ENCODE peak calls at places on chromosomes 5 and 9, in five cellular contexts. M is effector memory CD4-positive, alpha-beta T cell; Q is right cardiac atrium; Y is CD8-positive, alpha-beta T cell; P is CD4-positive, CD25-positive, alpha-beta regulatory T cell. I is an unnamed sample.

GRCh38 chr5:102782245-102782872 is 27.3 kb downstream of the PAM start:
- DNase-seq in Q (no peak), M (no peak), Y (no peak), P (no peak), I (no peak)

GRCh38 chr5:67896312-67896985 is 319.1 kb upstream of the PIK3R1 start:
- DNase-seq in P (no peak), Y (no peak), Q (no peak), M (no peak), I (no peak)

GRCh38 chr9:123769723-123770122 is 160.2 kb downstream of the DENND1A start:
- DNase-seq in Y (no peak), M (no peak), Q (peak; percentile 55), P (no peak), I (no peak)

GRCh38 chr5:72474117-72474915 is 32.9 kb downstream of the ZNF366 start:
- DNase-seq in P (no peak), M (no peak), Y (no peak), Q (no peak), I (no peak)

GRCh38 chr9:31259824-31260223 is 1124.6 kb upstream of the ACO1 start:
- DNase-seq in P (peak; percentile 71), Q (no peak), Y (no peak), M (no peak), I (peak; percentile 60)

GRCh38 chr5:115685966-115686691 is 60.3 kb upstream of the TMED7 start:
- DNase-seq in Q (peak; percentile 51), Y (no peak), M (no peak), P (no peak), I (no peak)

GRCh38 chr5:1118231-1118698 is 6.4 kb upstream of the SLC12A7 start:
- DNase-seq in Y (no peak), Q (peak; percentile 85), P (no peak), M (no peak), I (no peak)

GRCh38 chr5:80076131-80077101 is 41.3 kb downstream of the THBS4 start:
- DNase-seq in Q (no peak), M (no peak), P (no peak), Y (no peak), I (no peak)

GRCh38 chr9:115691097-115691496 is 462.5 kb upstream of the PAPPA start:
- DNase-seq in M (no peak), P (no peak), Q (no peak), Y (no peak), I (no peak)

GRCh38 chr9:30250872-30251271 is 2133.6 kb upstream of the ACO1 start:
- DNase-seq in P (no peak), Q (no peak), Y (no peak), M (no peak), I (no peak)

GRCh38 chr5:169450464-169450863 is 133.1 kb upstream of the SPDL1 start:
- DNase-seq in M (no peak), Y (no peak), P (no peak), Q (no peak), I (no peak)

GRCh38 chr9:18890372-18890771 is 142.6 kb downstream of the SAXO1 start:
- DNase-seq in Y (no peak), Q (no peak), P (no peak), M (no peak), I (no peak)

GRCh38 chr5:53362521-53362941 is 117.9 kb upstream of the FST start:
- DNase-seq in Q (no peak), Y (no peak), P (no peak), M (no peak), I (no peak)

GRCh38 chr5:157471709-157472108 is 11.7 kb downstream of the NIPAL4 start:
- DNase-seq in P (no peak), Q (no peak), Y (no peak), M (no peak), I (no peak)

GRCh38 chr5:132024789-132025402 is 13.4 kb upstream of the ACSL6 start:
- DNase-seq in M (no peak), Q (no peak), P (no peak), Y (no peak), I (no peak)

GRCh38 chr5:78649816-78650561 is 1.4 kb upstream of the LHFPL2 start:
- DNase-seq in Q (peak; percentile 49), Y (no peak), M (no peak), P (no peak), I (no peak)

GRCh38 chr9:132811985-132812384 is 66.1 kb downstream of the AK8 start:
- DNase-seq in M (no peak), Q (no peak), Y (no peak), P (no peak), I (no peak)

GRCh38 chr9:126146254-126147145 is 180.1 kb upstream of the MVB12B start:
- DNase-seq in Y (peak; percentile 44), M (no peak), Q (no peak), P (no peak), I (no peak)

GRCh38 chr5:125257057-125257970 is 510.9 kb upstream of the ZNF608 start:
- DNase-seq in M (no peak), P (no peak), Q (no peak), Y (no peak), I (no peak)

GRCh38 chr5:16489322-16489791 is 23.8 kb upstream of the ZNF622 start:
- DNase-seq in Q (no peak), P (peak; percentile 30), Y (no peak), M (no peak), I (no peak)

GRCh38 chr9:132324425-132324824 is 30.4 kb downstream of the SETX start:
- DNase-seq in P (no peak), M (no peak), Q (no peak), Y (no peak), I (no peak)

GRCh38 chr9:132931178-132931735 is 13.2 kb downstream of the TSC1 start:
- DNase-seq in Q (no peak), M (no peak), P (no peak), Y (no peak), I (no peak)

GRCh38 chr5:170151105-170151831 is 45.6 kb downstream of the FOXI1 start:
- DNase-seq in P (no peak), Y (peak; percentile 34), Q (peak; percentile 89), M (no peak), I (no peak)

GRCh38 chr5:126395198-126395597 is 28.0 kb upstream of the GRAMD2B start:
- DNase-seq in Y (no peak), M (no peak), P (no peak), Q (no peak), I (no peak)

GRCh38 chr5:129499208-129499852 is 39.2 kb downstream of the ADAMTS19 start:
- DNase-seq in Y (no peak), Q (no peak), M (no peak), P (no peak), I (no peak)

GRCh38 chr9:91191443-91192378 is 170.0 kb downstream of the AUH start:
- DNase-seq in P (no peak), Y (no peak), M (no peak), Q (no peak), I (no peak)

GRCh38 chr5:173016069-173016455 is 32.5 kb downstream of the ATP6V0E1 start:
- DNase-seq in Y (peak; percentile 27), M (no peak), P (no peak), Q (no peak), I (no peak)

GRCh38 chr9:99326112-99326916 is 104.2 kb downstream of the SEC61B start:
- DNase-seq in M (no peak), Y (no peak), Q (no peak), P (no peak), I (no peak)

GRCh38 chr9:136651859-136652258 is 10.9 kb upstream of the EGFL7 start:
- DNase-seq in M (no peak), Q (peak; percentile 2), Y (no peak), P (no peak), I (no peak)

GRCh38 chr5:4361626-4362281 is 766.1 kb downstream of the IRX1 start:
- DNase-seq in P (no peak), Q (no peak), M (no peak), Y (no peak), I (no peak)

GRCh38 chr5:42621242-42621641 is 135.4 kb upstream of the CCDC152 start:
- DNase-seq in P (no peak), M (no peak), Y (no peak), Q (no peak), I (no peak)

GRCh38 chr5:14965815-14966214 is 94.2 kb upstream of the ANKH start:
- DNase-seq in Q (no peak), M (no peak), Y (no peak), P (no peak), I (no peak)
- H3K9me3 ChIP-seq in Q (peaks cover 3% of the 10 kb centered on the region), M (no peaks in the 10 kb centered on the region), Y (no peaks in the 10 kb centered on the region), P (no peaks in the 10 kb centered on the region), I (no peaks in the 10 kb centered on the region)

DNA sequence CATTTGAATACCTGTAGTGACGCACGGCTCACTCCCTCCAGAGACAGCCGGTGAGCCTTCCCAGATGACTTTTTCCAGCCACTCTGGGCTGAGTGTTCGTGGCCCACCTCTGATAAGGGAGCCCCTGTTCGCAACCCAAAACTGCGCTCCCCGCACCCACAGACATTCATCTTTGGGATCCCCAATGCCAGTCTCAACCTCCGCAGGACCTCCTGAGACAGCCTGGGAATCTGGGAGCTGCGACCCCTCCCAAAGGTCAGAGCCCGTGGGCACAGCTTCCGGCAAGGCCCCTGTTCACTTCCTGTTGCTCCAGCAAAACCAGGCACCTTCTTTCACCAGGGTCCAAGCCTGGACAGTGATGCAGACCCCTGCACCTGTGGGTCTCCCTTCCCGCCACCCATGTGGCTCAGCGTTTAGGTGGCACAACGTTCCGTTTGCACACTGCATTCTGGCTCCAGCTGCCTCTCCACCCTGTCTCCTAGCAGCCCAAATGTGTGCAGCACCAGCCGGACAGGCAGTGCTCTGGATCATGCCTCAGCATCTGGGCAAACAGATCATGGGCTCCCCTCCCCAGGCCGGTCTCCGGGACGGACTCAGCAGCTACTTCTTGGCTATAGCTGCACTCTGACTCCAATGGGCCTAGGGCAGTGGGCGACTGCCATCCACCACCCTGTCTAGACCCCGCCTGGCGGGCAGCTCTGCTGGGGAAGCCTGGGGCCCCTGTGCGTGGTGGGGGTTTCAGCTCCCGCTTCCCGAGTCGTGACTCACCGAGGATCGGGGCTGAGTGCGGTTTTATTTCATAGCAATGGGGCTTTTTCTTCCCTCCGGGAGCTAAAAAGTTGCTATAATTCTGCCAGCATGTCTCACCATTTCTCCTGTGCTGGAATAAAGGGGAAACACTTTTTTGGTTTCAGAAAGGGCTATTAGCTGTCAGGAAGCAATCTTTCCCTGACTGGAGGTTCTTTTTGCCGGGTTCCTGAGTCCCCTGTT is 156.0 kb downstream of the OLFM1 start:
- DNase-seq in Y (no peak), M (no peak), P (no peak), Q (peak; percentile 30), I (no peak)
- H3K9me3 ChIP-seq in Y (no peaks in the 10 kb centered on the region), M (no peaks in the 10 kb centered on the region), P (no peaks in the 10 kb centered on the region), Q (no peaks in the 10 kb centered on the region), I (no peaks in the 10 kb centered on the region)

DNA sequence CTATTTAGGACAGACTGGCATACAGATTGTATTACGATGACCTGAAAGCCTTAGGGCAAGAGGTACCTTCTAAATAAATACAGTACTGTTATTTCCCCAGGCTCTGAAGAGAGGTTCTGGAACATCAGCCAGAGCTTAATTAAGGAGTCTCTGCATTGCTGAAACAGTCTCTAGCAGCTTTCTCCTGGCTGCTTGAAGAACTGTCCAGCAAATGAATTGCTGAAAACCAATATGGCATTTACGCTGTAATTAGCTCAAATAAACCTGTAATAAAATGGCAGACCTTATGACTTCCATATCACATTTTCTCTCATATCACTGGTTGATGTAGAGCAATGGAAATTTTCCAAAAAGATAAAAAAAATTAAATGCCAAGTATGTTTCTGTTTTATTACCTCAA is 636.3 kb downstream of the GABRG2 start:
- DNase-seq in Q (no peak), M (no peak), Y (no peak), P (no peak), I (no peak)
- H3K9me3 ChIP-seq in Q (no peaks in the 10 kb centered on the region), M (no peaks in the 10 kb centered on the region), Y (no peaks in the 10 kb centered on the region), P (no peaks in the 10 kb centered on the region), I (no peaks in the 10 kb centered on the region)

DNA sequence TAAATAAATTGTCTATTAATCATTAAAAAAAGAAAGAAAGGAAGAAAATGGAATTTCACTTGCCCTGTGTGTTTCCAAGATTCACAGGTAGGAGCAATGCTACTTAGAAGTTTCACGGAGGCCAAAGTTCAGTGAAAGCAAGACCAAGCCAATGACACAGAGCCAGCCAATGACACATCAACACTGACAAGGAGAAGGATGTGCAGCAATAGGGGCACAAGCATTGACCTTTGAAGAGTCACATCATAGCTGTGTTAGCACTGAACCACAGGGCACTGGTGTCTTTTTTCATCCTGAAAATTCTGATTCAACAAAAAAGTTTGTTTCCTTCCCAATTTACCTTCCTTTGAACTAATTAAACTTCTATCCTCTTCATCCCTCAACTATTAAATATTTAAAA is 364.2 kb downstream of the PDE4D start:
- DNase-seq in Y (no peak), P (no peak), Q (no peak), M (no peak), I (no peak)
- H3K9me3 ChIP-seq in Y (no peaks in the 10 kb centered on the region), P (no peaks in the 10 kb centered on the region), Q (no peaks in the 10 kb centered on the region), M (no peaks in the 10 kb centered on the region), I (no peaks in the 10 kb centered on the region)